ENCODE peak calls at places on chromosomes 11 and 22, in six cellular contexts. K is naive B cell; J is activated naive CD4-positive, alpha-beta T cell treated with anti-CD3 and anti-CD28 coated beads, Interleukin-2, amount 50 U/mL, for 72 hours; Q is left cardiac atrium; L is activated naive CD8-positive, alpha-beta T cell treated with anti-CD3 and anti-CD28 coated beads, Interleukin-2, amount 10 ng/mL, durations not matched to agents 7 days and 5 days; F is aorta. B is an unnamed sample.

GRCh38 chr11:72743321-72744221 is 8.6 kb downstream of the ARAP1 start:
- ATAC-seq in K (peak; percentile 92), J (no peak), Q (no peak), L (peak; percentile 16), F (no peak), B (peak; percentile 52)

GRCh38 chr11:60767388-60767811 is 10.7 kb downstream of the MS4A15 start:
- ATAC-seq in K (peak; percentile 47), J (peak; percentile 75), Q (no peak), L (peak; percentile 47), F (no peak), B (no peak)

GRCh38 chr11:77374611-77375031 is 73.1 kb upstream of the GDPD4 start:
- ATAC-seq in K (no peak), J (no peak), Q (no peak), L (no peak), F (no peak), B (no peak)

GRCh38 chr11:10674440-10674855 is 19.1 kb downstream of the IRAG1 start:
- ATAC-seq in K (no peak), J (no peak), Q (peak; percentile 62), L (no peak), F (peak; percentile 59), B (no peak)

GRCh38 chr22:44330188-44330726 is 17.5 kb upstream of the SHISAL1 start:
- ATAC-seq in K (no peak), J (no peak), Q (no peak), L (no peak), F (no peak), B (no peak)

GRCh38 chr11:129266536-129266935 is 74.4 kb upstream of the ARHGAP32 start:
- ATAC-seq in K (no peak), J (no peak), Q (no peak), L (no peak), F (peak; percentile 50), B (no peak)

GRCh38 chr22:20267441-20268288 is 453 bp downstream of the RTN4R start:
- ATAC-seq in K (peak; percentile 12), J (no peak), Q (peak; percentile 4), L (no peak), F (no peak), B (no peak)

GRCh38 chr22:21688706-21689381 is 23.0 kb downstream of the PPIL2 start:
- ATAC-seq in K (no peak), J (no peak), Q (no peak), L (no peak), F (no peak), B (no peak)

GRCh38 chr11:6925636-6926207 is 504 bp upstream of the ZNF215 start:
- ATAC-seq in K (no peak), J (no peak), Q (peak; percentile 27), L (no peak), F (peak; percentile 40), B (peak; percentile 37)

GRCh38 chr11:36073411-36074203 is 129.7 kb downstream of the LDLRAD3 start:
- ATAC-seq in K (no peak), J (no peak), Q (peak; percentile 38), L (no peak), F (peak; percentile 50), B (no peak)

GRCh38 chr22:37904572-37905533 is 1.2 kb upstream of the MICALL1 start:
- ATAC-seq in K (no peak), J (no peak), Q (peak; percentile 91), L (no peak), F (peak; percentile 78), B (peak; percentile 20)

GRCh38 chr11:117916956-117917355 is 12.2 kb downstream of the TMPRSS13 start:
- ATAC-seq in K (no peak), J (no peak), Q (no peak), L (no peak), F (no peak), B (no peak)

GRCh38 chr11:126510621-126511370 is 155.3 kb downstream of the ST3GAL4 start:
- ATAC-seq in K (no peak), J (no peak), Q (no peak), L (no peak), F (no peak), B (no peak)